ENCODE peak calls at places on chromosome 12, in five cellular contexts. N is Peyer's patch, H is breast epithelium, T is spleen, X is ovary. P is an unnamed sample.

GRCh38 chr12:24425601-24425970 is 476.1 kb upstream of the SOX5 start:
- DNase-seq in H (no peak), T (no peak), X (no peak), N (no peak), P (no peak)

GRCh38 chr12:219891-220352 is 6.0 kb upstream of the SLC6A12 start:
- DNase-seq in T (peak; percentile 88), N (peak; percentile 76), X (peak; percentile 31), H (no peak), P (peak; percentile 87)

GRCh38 chr12:9897524-9897923 is 16.2 kb downstream of the KLRF2 start:
- DNase-seq in X (no peak), H (no peak), T (no peak), N (no peak), P (no peak)

GRCh38 chr12:120283318-120283717 is 8.4 kb downstream of the RNU4-2 start:
- DNase-seq in N (no peak), H (no peak), X (no peak), T (no peak), P (no peak)

GRCh38 chr12:570949-571794 is 92.1 kb downstream of the NINJ2 start:
- DNase-seq in H (peak; percentile 78), N (peak; percentile 86), T (peak; percentile 68), X (peak; percentile 83), P (peak; percentile 92)

GRCh38 chr12:62519043-62519442 is 52.4 kb downstream of the MON2 start:
- DNase-seq in H (no peak), N (no peak), T (no peak), X (no peak), P (no peak)

GRCh38 chr12:119593578-119594398 is at the start of gene TMEM233:
- DNase-seq in N (no peak), X (no peak), H (no peak), T (no peak), P (no peak)

GRCh38 chr12:46349253-46349652 is 23.3 kb downstream of the SLC38A2 start:
- DNase-seq in T (no peak), H (no peak), X (no peak), N (no peak), P (no peak)

GRCh38 chr12:110355080-110355479 is 48.4 kb downstream of the ANAPC7 start:
- DNase-seq in T (no peak), H (no peak), X (no peak), N (peak; percentile 61), P (no peak)

GRCh38 chr12:132284071-132284492 is 45.3 kb downstream of the GALNT9 start:
- DNase-seq in X (no peak), H (no peak), N (no peak), T (no peak), P (no peak)

GRCh38 chr12:54472494-54473262 is 724 bp downstream of the GTSF1 start:
- DNase-seq in N (no peak), T (no peak), H (no peak), X (no peak), P (no peak)

GRCh38 chr12:54479421-54479820 is 6.0 kb upstream of the GTSF1 start:
- DNase-seq in T (no peak), X (no peak), H (no peak), N (no peak), P (no peak)

GRCh38 chr12:54475542-54475941 is 2.1 kb upstream of the GTSF1 start:
- DNase-seq in N (no peak), T (no peak), X (no peak), H (no peak), P (no peak)

GRCh38 chr12:54478270-54478669 is 4.9 kb upstream of the GTSF1 start:
- DNase-seq in H (no peak), N (no peak), X (no peak), T (no peak), P (no peak)

DNA sequence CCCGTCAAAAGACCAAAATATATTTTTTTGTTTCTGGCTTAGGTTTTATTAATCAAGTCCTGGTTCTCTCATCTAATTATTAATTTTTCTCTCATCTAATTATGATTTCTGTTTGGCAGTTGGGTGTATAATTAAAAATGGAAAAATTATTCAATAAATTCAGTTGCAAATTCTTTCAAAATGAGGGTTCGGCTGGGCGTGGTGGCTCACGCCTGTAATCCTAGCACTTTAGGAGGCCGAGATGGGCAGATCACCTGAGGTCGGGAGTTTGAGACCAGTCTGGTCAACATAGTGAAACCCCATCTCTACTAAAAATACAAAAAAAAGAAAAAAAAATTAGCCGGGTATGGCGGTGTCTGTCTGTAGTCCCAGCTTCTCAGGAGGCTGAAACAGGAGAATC is 3.9 kb upstream of the GTSF1 start:
- DNase-seq in H (no peak), N (no peak), T (no peak), X (no peak), P (no peak)
- H3K36me3 ChIP-seq in H (no peaks in the 10 kb centered on the region), N (no peaks in the 10 kb centered on the region), T (no peaks in the 10 kb centered on the region), X (no peaks in the 10 kb centered on the region), P (no peaks in the 10 kb centered on the region)

DNA sequence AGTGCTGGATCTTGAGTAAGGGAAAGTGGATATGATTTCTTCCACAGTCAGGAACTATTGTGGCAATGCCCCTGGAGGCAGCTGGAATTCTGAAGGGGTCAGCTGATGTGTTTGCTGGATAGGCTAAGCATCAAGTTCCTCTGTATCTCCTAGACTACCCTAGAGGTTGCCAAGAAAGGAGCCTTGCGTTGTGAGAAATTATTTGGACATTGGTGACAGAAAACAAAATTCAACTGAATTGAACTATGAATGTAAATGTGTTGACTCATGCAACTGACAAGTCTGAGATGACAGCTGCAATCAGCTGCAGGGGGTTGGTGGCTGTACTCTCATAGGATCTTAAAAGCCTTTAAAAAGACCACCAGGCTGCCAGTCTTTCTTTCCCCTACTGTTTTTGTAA is 244.5 kb downstream of the ATXN7L3B start:
- DNase-seq in T (no peak), X (no peak), N (no peak), H (no peak), P (no peak)
- TF ChIP-seq CTCF in T (no peak), X (no peak), N (no peak), H (no peak), P (no peak)

GRCh38 chr12:123227581-123228258 is 5.2 kb downstream of the MPHOSPH9 start:
- DNase-seq in N (no peak), T (no peak), H (no peak), X (no peak), P (no peak)

GRCh38 chr12:123223241-123223668 is 9.7 kb downstream of the MPHOSPH9 start:
- DNase-seq in X (no peak), T (no peak), H (peak; percentile 17), N (peak; percentile 78), P (no peak)

GRCh38 chr12:123225443-123225842 is 7.5 kb downstream of the MPHOSPH9 start:
- DNase-seq in N (no peak), H (no peak), T (no peak), X (no peak), P (no peak)
- H3K36me3 ChIP-seq in N (no peaks in the 10 kb centered on the region), H (no peaks in the 10 kb centered on the region), T (peaks cover 23% of the 10 kb centered on the region), X (no peaks in the 10 kb centered on the region), P (peaks cover 13% of the 10 kb centered on the region)

DNA sequence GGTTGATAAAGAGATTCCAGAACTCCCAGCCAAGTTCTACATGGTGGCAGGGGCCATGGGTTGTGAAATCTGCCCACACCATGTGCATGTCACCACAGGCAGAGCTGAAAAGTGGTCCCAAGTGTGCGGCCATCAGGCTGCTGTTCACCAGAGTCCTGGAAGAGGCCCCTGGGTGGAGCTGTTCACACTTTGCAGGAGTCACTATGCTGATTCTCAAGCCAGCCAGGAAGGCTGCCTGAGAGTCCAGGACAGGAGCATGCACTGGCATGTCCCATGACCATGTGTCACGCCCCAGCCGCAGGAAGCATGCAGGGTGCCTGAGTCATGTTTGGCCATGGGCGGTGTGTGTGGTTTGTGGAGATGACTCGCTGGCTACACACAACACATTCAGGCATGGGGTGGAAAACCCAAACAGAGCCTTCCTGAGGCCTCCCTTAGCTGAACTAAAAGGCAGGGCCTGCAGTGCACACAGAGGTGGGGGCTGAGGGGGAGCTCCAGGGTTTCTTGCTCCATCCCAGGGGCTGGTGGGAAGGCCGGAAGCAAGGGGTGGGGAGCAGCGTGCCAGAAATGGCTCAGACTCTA is 19.5 kb downstream of the ABCB9 start:
- DNase-seq in T (peak; percentile 88), N (peak; percentile 94), H (peak; percentile 99), X (peak; percentile 52), P (peak; percentile 98)
- TF ChIP-seq CTCF in T (no peak), N (no peak), H (no peak), X (no peak), P (peak; percentile 53)

DNA sequence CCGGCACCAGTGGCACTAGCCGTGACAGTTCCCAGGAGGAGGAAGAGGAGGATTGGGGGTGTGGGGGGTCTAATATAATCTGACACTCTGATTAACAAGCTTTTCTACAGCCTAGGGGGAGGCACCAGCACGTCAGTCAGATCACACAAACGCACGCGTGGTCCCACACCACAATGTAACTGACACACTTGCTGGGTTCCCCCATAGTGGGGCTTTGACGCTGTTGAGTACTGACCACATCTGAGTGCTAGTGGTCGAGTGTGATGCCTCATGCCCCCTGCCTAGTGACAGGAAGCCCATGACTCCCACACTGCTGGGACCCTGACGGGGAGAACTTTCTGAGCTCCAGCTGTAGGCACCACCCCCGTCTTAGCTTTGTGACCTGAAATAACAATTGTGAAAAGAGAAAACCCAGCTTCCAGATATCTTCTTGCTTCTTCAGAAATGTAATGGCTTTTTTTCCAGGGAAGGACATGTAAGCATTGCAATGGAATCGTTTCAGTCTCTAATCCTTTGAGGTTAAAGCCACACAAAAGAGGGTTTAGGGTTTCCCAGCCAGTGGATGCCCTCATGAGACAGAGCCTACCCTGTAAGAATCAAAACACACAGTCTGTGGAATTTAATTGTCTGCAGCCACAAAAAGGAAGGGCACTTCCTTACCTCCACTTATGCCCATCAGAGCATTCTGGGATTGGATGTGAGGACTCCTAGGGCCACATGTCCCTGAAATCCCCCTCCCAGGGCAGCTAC is 183.9 kb downstream of the PIWIL1 start:
- DNase-seq in X (no peak), N (no peak), T (no peak), H (no peak), P (no peak)
- H3K36me3 ChIP-seq in X (no peaks in the 10 kb centered on the region), N (no peaks in the 10 kb centered on the region), T (no peaks in the 10 kb centered on the region), H (no peaks in the 10 kb centered on the region), P (no peaks in the 10 kb centered on the region)

DNA sequence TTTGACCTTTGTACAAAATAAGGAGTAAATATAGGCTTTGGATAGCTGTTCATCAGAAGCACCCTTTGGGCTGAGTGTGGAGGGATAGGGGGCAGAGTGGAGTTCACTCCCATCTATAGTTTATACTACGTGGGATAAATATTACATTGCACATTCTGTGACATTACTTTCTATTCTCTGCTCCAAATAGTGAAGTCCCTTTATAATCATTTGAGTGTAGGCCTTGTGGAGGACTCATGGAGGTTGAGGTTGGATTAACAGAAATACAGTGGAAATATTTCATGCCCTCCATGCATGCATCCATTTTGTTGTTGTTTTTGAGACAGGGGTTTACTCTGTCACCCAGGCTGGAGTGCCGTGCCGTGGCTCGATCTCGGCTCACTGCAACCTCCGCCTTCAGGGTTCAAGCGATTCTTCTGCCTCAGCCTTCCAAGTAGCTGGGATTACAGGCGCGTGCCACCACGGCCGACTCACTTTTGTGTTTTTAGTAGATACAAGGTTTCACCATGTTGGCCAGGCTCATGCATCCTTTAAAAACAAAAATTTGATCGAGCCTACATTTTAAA is 1.4 kb downstream of the CHPT1 start:
- DNase-seq in T (no peak), N (peak; percentile 66), X (no peak), H (no peak), P (no peak)
- TF ChIP-seq CTCF in T (peak; percentile 15), N (no peak), X (no peak), H (no peak), P (no peak)

GRCh38 chr12:53194973-53195372 is 12.1 kb downstream of the ITGB7 start:
- DNase-seq in N (no peak), T (no peak), H (no peak), X (no peak), P (no peak)

GRCh38 chr12:53196486-53196885 is 10.6 kb downstream of the ITGB7 start:
- DNase-seq in T (no peak), H (no peak), N (peak; percentile 47), X (no peak), P (no peak)

GRCh38 chr12:53197011-53197640 is 9.9 kb downstream of the ITGB7 start:
- DNase-seq in T (no peak), H (no peak), X (no peak), N (no peak), P (no peak)

GRCh38 chr12:53193953-53194716 is 12.9 kb downstream of the ITGB7 start:
- DNase-seq in H (no peak), T (no peak), X (no peak), N (peak; percentile 41), P (no peak)

GRCh38 chr12:53195516-53196420 is 11.3 kb downstream of the ITGB7 start:
- DNase-seq in X (no peak), T (no peak), N (peak; percentile 41), H (no peak), P (no peak)
- H3K36me3 ChIP-seq in X (no peaks in the 10 kb centered on the region), T (peaks cover 41% of the 10 kb centered on the region), N (no peaks in the 10 kb centered on the region), H (no peaks in the 10 kb centered on the region), P (peaks cover 6% of the 10 kb centered on the region)

P was measured in suprapubic skin.